ENCODE peak calls at places on chromosomes 7 and 10, in seven cellular contexts. J, V, A, C, B, P and Q are unnamed samples.

GRCh38 chr7:151241755-151242096 is 6.8 kb downstream of the SMARCD3 start:
- DNase-seq in B (no peak), C (no peak), A (no peak), J (no peak), P (no peak), V (no peak), Q (no peak)

GRCh38 chr10:7915923-7916322 is 97.6 kb downstream of the TAF3 start:
- DNase-seq in C (peak), P (no peak), A (no peak), J (no peak), B (no peak), V (no peak), Q (no peak)

GRCh38 chr10:89302628-89303027 is 782 bp downstream of the IFIT2 start:
- DNase-seq in J (no peak), P (no peak), C (no peak), V (no peak), B (no peak), A (no peak), Q (no peak)

GRCh38 chr10:98916751-98917150 is 318.9 kb downstream of the HPSE2 start:
- DNase-seq in V (no peak), J (no peak), C (no peak), P (no peak), B (no peak), A (no peak), Q (no peak)

GRCh38 chr7:140982508-140982907 is 32.2 kb downstream of the MRPS33 start:
- DNase-seq in B (no peak), C (no peak), J (no peak), A (no peak), V (no peak), P (no peak), Q (peak)

GRCh38 chr7:5086256-5086655 is 40.6 kb downstream of the RBAK start:
- DNase-seq in A (no peak), V (no peak), C (no peak), P (no peak), J (no peak), B (no peak), Q (no peak)

GRCh38 chr7:23696916-23697441 is 13.0 kb upstream of the STK31 start:
- DNase-seq in B (peak), V (peak), A (peak), P (no peak), J (no peak), C (peak), Q (peak)

GRCh38 chr10:68135922-68136718 is 26.8 kb downstream of the MYPN start:
- DNase-seq in V (peak), P (peak), B (no peak), A (no peak), J (no peak), C (peak), Q (no peak)

GRCh38 chr7:121366852-121367431 is 29.2 kb downstream of the FAM3C start:
- DNase-seq in J (no peak), A (no peak), V (peak), C (peak), B (no peak), P (peak), Q (no peak)

GRCh38 chr10:79239275-79239779 is 107.9 kb upstream of the PPIF start:
- DNase-seq in C (peak), V (peak), P (no peak), A (no peak), B (peak), J (no peak), Q (no peak)

GRCh38 chr10:63720072-63720537 is 198.9 kb downstream of the REEP3 start:
- DNase-seq in V (peak), A (peak), P (no peak), C (peak), J (no peak), B (no peak), Q (peak)

GRCh38 chr7:3399858-3400257 is 98.8 kb downstream of the SDK1 start:
- DNase-seq in V (no peak), C (peak), A (no peak), B (no peak), J (no peak), P (no peak), Q (no peak)

GRCh38 chr7:26658080-26658697 is 206.2 kb downstream of the SKAP2 start:
- DNase-seq in A (no peak), C (no peak), V (no peak), P (no peak), B (no peak), J (no peak), Q (no peak)

GRCh38 chr10:128116851-128117615 is 9.2 kb downstream of the MKI67 start:
- DNase-seq in J (no peak), A (no peak), P (no peak), B (no peak), C (no peak), V (no peak), Q (no peak)

GRCh38 chr10:105585753-105586152 is 944.7 kb downstream of the SORCS3 start:
- DNase-seq in B (no peak), P (no peak), A (no peak), J (no peak), V (no peak), C (peak), Q (no peak)

GRCh38 chr10:89001024-89001423 is 10.4 kb downstream of the FAS start:
- DNase-seq in A (no peak), P (no peak), J (no peak), V (no peak), C (no peak), B (no peak), Q (peak)

GRCh38 chr7:130221746-130222145 is 14.1 kb downstream of the SSMEM1 start:
- DNase-seq in V (no peak), B (no peak), A (no peak), J (no peak), C (no peak), P (no peak), Q (no peak)

GRCh38 chr10:67663449-67664087 is 32.4 kb downstream of the CTNNA3 start:
- DNase-seq in P (no peak), A (no peak), C (no peak), J (no peak), B (no peak), V (no peak), Q (no peak)

GRCh38 chr7:37405128-37405527 is 43.5 kb downstream of the ELMO1 start:
- DNase-seq in P (no peak), B (no peak), J (no peak), A (no peak), C (no peak), V (no peak), Q (no peak)

GRCh38 chr7:150570712-150571465 is 3.7 kb downstream of the GIMAP4 start:
- DNase-seq in V (no peak), B (no peak), J (no peak), P (no peak), A (no peak), C (no peak), Q (no peak)

GRCh38 chr7:22195402-22195801 is 161.6 kb downstream of the RAPGEF5 start:
- DNase-seq in C (no peak), B (no peak), P (no peak), V (no peak), J (no peak), A (no peak), Q (no peak)

GRCh38 chr10:60663850-60664249 is 114.4 kb upstream of the CDK1 start:
- DNase-seq in C (no peak), J (no peak), A (no peak), V (no peak), P (no peak), B (no peak), Q (no peak)

GRCh38 chr7:135712182-135712782 is 15.7 kb downstream of the SLC13A4 start:
- DNase-seq in A (no peak), B (no peak), V (no peak), J (no peak), P (no peak), C (no peak), Q (no peak)

GRCh38 chr10:47088656-47089354 is 177.6 kb downstream of the PTPN20 start:
- DNase-seq in A (no peak), B (no peak), C (no peak), P (no peak), J (no peak), V (no peak), Q (no peak)
- H3K4me3 ChIP-seq in A (no peak), B (no peak), C (no peak), P (no peak), J (no peak), V (no peak), Q (no peak)

GRCh38 chr7:127652333-127653248 is 597 bp downstream of the SND1 start:
- DNase-seq in J (no peak), P (no peak), A (no peak), B (no peak), V (no peak), C (peak), Q (no peak)

GRCh38 chr7:127653396-127653795 is 1.4 kb downstream of the SND1 start:
- DNase-seq in C (no peak), V (no peak), P (no peak), A (no peak), J (no peak), B (no peak), Q (no peak)

GRCh38 chr7:127657500-127657899 is 5.5 kb downstream of the SND1 start:
- DNase-seq in C (no peak), J (no peak), A (no peak), B (no peak), P (no peak), V (no peak), Q (no peak)

GRCh38 chr7:127654404-127655392 is 2.7 kb downstream of the SND1 start:
- DNase-seq in A (no peak), B (no peak), J (no peak), V (no peak), C (peak), P (no peak), Q (no peak)

GRCh38 chr7:127655720-127656119 is 3.7 kb downstream of the SND1 start:
- DNase-seq in A (no peak), V (no peak), P (no peak), B (no peak), J (no peak), C (no peak), Q (no peak)
- H3K4me3 ChIP-seq in A (no peak), V (no peak), P (no peak), B (no peak), J (no peak), C (no peak), Q (no peak)

DNA sequence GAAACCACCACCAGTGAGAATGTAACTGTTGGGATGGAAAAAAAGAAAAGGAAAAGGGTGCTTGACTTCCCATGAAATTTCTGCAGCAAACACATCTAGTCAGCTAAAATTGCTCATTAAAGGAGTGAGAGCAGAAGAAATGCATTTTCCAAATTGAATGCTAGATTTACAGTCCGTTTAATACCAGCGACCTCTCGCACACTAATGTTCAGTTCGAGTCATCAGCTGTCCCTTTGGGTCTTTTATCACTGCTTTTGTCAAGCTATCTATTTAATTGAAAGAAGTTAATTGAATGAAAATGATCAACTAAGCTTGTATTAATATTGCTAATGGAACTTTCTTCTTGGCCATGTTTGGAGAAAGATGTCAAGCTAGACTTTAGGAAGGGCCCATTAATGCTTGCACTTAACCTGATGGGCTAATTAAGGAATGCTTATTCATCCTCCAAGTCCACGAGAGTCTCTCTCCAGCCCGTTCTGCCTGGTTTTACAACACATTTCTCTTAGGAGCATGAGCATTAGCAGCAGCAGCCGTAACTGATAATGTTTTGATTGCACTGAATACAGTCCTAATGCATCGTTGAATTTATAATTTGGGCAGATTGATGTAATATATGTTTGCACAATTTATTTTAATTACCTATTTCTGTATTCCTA is 70.2 kb downstream of the UBE3C start:
- DNase-seq in C (peak), V (no peak), J (no peak), P (no peak), A (no peak), B (no peak), Q (no peak)
- H3K4me3 ChIP-seq in C (no peak), V (no peak), J (no peak), P (no peak), A (no peak), B (no peak), Q (no peak)

GRCh38 chr10:132539894-132540293 is 2.3 kb downstream of the INPP5A start:
- DNase-seq in V (peak), B (peak), A (no peak), J (no peak), P (no peak), C (peak), Q (no peak)

GRCh38 chr10:132541129-132541528 is 3.5 kb downstream of the INPP5A start:
- DNase-seq in B (peak), V (no peak), J (no peak), P (no peak), A (no peak), C (no peak), Q (no peak)

GRCh38 chr10:132539431-132539839 is 1.8 kb downstream of the INPP5A start:
- DNase-seq in V (peak), J (no peak), P (no peak), C (peak), B (peak), A (no peak), Q (no peak)

GRCh38 chr10:132541601-132542011 is 4.0 kb downstream of the INPP5A start:
- DNase-seq in C (no peak), V (no peak), P (no peak), A (no peak), J (no peak), B (peak), Q (no peak)

GRCh38 chr10:132540456-132540855 is 2.9 kb downstream of the INPP5A start:
- DNase-seq in A (no peak), V (peak), C (peak), J (no peak), P (no peak), B (peak), Q (no peak)
- H3K4me3 ChIP-seq in A (no peak), V (no peak), C (peak), J (no peak), P (peak), B (peak), Q (peak)